ENCODE peak calls at places on chromosomes 11 and 22, in six cellular contexts. One of them, this sample, is unnamed. For H3K4me1, the result is how much of the 10 kb centered on the place peaks cover.

GRCh38 chr11:22115470-22116037 is 77.3 kb upstream of the ANO5 start:
- DNase-seq in fibroblast of lung: no peak
- DNase-seq in mammary epithelial cell: no peak
- DNase-seq in GM23248: no peak
- DNase-seq in neural progenitor cell: no peak
- DNase-seq in MM.1S: no peak
- DNase-seq in this sample: no peak

GRCh38 chr11:121152764-121153163 is 51.7 kb downstream of the TECTA start:
- DNase-seq in neural progenitor cell: no peak
- DNase-seq in fibroblast of lung: no peak
- DNase-seq in mammary epithelial cell: no peak
- DNase-seq in GM23248: no peak
- DNase-seq in MM.1S: no peak
- DNase-seq in this sample: no peak

GRCh38 chr22:50713571-50714056 is 24.4 kb upstream of the ACR start:
- DNase-seq in mammary epithelial cell: no peak
- DNase-seq in neural progenitor cell: no peak
- DNase-seq in GM23248: no peak
- DNase-seq in MM.1S: no peak
- DNase-seq in fibroblast of lung: no peak
- DNase-seq in this sample: no peak

GRCh38 chr11:26632691-26633159 is 60.7 kb upstream of the MUC15 start:
- DNase-seq in neural progenitor cell: no peak
- DNase-seq in mammary epithelial cell: no peak
- DNase-seq in GM23248: no peak
- DNase-seq in fibroblast of lung: no peak
- DNase-seq in MM.1S: no peak
- DNase-seq in this sample: no peak

GRCh38 chr22:35308480-35308945 is 8.8 kb downstream of the TOM1 start:
- DNase-seq in mammary epithelial cell: no peak
- DNase-seq in MM.1S: peak
- DNase-seq in GM23248: no peak
- DNase-seq in neural progenitor cell: no peak
- DNase-seq in fibroblast of lung: no peak
- DNase-seq in this sample: no peak

GRCh38 chr11:87879118-87879517 is 296.1 kb downstream of the RAB38 start:
- DNase-seq in mammary epithelial cell: no peak
- DNase-seq in fibroblast of lung: peak
- DNase-seq in MM.1S: no peak
- DNase-seq in GM23248: peak
- DNase-seq in neural progenitor cell: no peak
- DNase-seq in this sample: no peak

GRCh38 chr11:85627332-85627997 is at the start of gene DLG2:
- DNase-seq in fibroblast of lung: peak
- DNase-seq in neural progenitor cell: peak
- DNase-seq in mammary epithelial cell: peak
- DNase-seq in MM.1S: peak
- DNase-seq in GM23248: peak
- DNase-seq in this sample: peak

GRCh38 chr11:8593935-8594909 is at the start of gene STK33:
- DNase-seq in fibroblast of lung: peak
- DNase-seq in GM23248: peak
- DNase-seq in mammary epithelial cell: no peak
- DNase-seq in MM.1S: peak
- DNase-seq in neural progenitor cell: peak
- DNase-seq in this sample: peak

GRCh38 chr22:39943366-39943765 is 16.8 kb upstream of the TMA7B start:
- DNase-seq in fibroblast of lung: no peak
- DNase-seq in MM.1S: no peak
- DNase-seq in mammary epithelial cell: no peak
- DNase-seq in GM23248: no peak
- DNase-seq in neural progenitor cell: peak
- DNase-seq in this sample: peak

GRCh38 chr22:24585927-24586546 is 6.8 kb downstream of the LRRC75B start:
- DNase-seq in MM.1S: no peak
- DNase-seq in GM23248: no peak
- DNase-seq in fibroblast of lung: no peak
- DNase-seq in neural progenitor cell: no peak
- DNase-seq in mammary epithelial cell: no peak
- DNase-seq in this sample: no peak

GRCh38 chr11:67264886-67265632 is 1.2 kb upstream of the GRK2 start:
- DNase-seq in GM23248: peak
- DNase-seq in fibroblast of lung: no peak
- DNase-seq in neural progenitor cell: no peak
- DNase-seq in mammary epithelial cell: peak
- DNase-seq in MM.1S: no peak
- DNase-seq in this sample: no peak

GRCh38 chr11:24421766-24422165 is 75.1 kb upstream of the LUZP2 start:
- DNase-seq in MM.1S: no peak
- DNase-seq in GM23248: no peak
- DNase-seq in mammary epithelial cell: peak
- DNase-seq in fibroblast of lung: no peak
- DNase-seq in neural progenitor cell: no peak
- DNase-seq in this sample: no peak

GRCh38 chr11:70471254-70471653 is 72.9 kb downstream of the CTTN start:
- DNase-seq in MM.1S: peak
- DNase-seq in mammary epithelial cell: no peak
- DNase-seq in fibroblast of lung: peak
- DNase-seq in neural progenitor cell: peak
- DNase-seq in GM23248: peak
- DNase-seq in this sample: peak

GRCh38 chr11:62141111-62142042 is 17.6 kb downstream of the INCENP start:
- DNase-seq in neural progenitor cell: no peak
- DNase-seq in GM23248: no peak
- DNase-seq in mammary epithelial cell: no peak
- DNase-seq in MM.1S: no peak
- DNase-seq in fibroblast of lung: no peak
- DNase-seq in this sample: no peak

GRCh38 chr11:73053964-73054363 is 88.2 kb downstream of the FCHSD2 start:
- DNase-seq in mammary epithelial cell: no peak
- DNase-seq in fibroblast of lung: peak
- DNase-seq in MM.1S: no peak
- DNase-seq in neural progenitor cell: no peak
- DNase-seq in GM23248: no peak
- DNase-seq in this sample: no peak

GRCh38 chr11:112613051-112613972 is 347.9 kb upstream of the NCAM1 start:
- DNase-seq in fibroblast of lung: no peak
- DNase-seq in MM.1S: no peak
- DNase-seq in neural progenitor cell: no peak
- DNase-seq in GM23248: peak
- DNase-seq in mammary epithelial cell: peak
- DNase-seq in this sample: no peak

GRCh38 chr11:113505541-113506375 is 30.6 kb upstream of the DRD2 start:
- DNase-seq in mammary epithelial cell: peak
- DNase-seq in MM.1S: no peak
- DNase-seq in fibroblast of lung: no peak
- DNase-seq in GM23248: peak
- DNase-seq in neural progenitor cell: peak
- DNase-seq in this sample: no peak

GRCh38 chr11:103798029-103798428 is 238.4 kb upstream of the DDI1 start:
- DNase-seq in GM23248: peak
- DNase-seq in neural progenitor cell: no peak
- DNase-seq in mammary epithelial cell: no peak
- DNase-seq in fibroblast of lung: peak
- DNase-seq in MM.1S: peak
- DNase-seq in this sample: no peak

GRCh38 chr22:28710889-28711285 is 30.7 kb downstream of the CHEK2 start:
- DNase-seq in mammary epithelial cell: no peak
- DNase-seq in neural progenitor cell: no peak
- DNase-seq in GM23248: peak
- DNase-seq in fibroblast of lung: peak
- DNase-seq in MM.1S: no peak
- DNase-seq in this sample: no peak

GRCh38 chr11:12007769-12008737 is at the start of gene DKK3:
- DNase-seq in mammary epithelial cell: peak
- DNase-seq in MM.1S: no peak
- DNase-seq in fibroblast of lung: peak
- DNase-seq in neural progenitor cell: peak
- DNase-seq in GM23248: peak
- DNase-seq in this sample: peak

GRCh38 chr11:68843703-68844312 is 2.1 kb upstream of the CPT1A start:
- DNase-seq in GM23248: no peak
- DNase-seq in neural progenitor cell: peak
- DNase-seq in mammary epithelial cell: peak
- DNase-seq in fibroblast of lung: peak
- DNase-seq in MM.1S: peak
- DNase-seq in this sample: peak

GRCh38 chr11:62732830-62733229 is 4.5 kb downstream of the TTC9C start:
- DNase-seq in GM23248: peak
- DNase-seq in MM.1S: peak
- DNase-seq in fibroblast of lung: peak
- DNase-seq in mammary epithelial cell: peak
- DNase-seq in neural progenitor cell: no peak
- DNase-seq in this sample: peak

GRCh38 chr11:31800398-31801265 is 10.5 kb downstream of the PAX6 start:
- DNase-seq in mammary epithelial cell: no peak
- DNase-seq in fibroblast of lung: no peak
- DNase-seq in MM.1S: no peak
- DNase-seq in neural progenitor cell: peak
- DNase-seq in GM23248: no peak
- DNase-seq in this sample: peak

GRCh38 chr11:31801298-31801702 is 9.8 kb downstream of the PAX6 start:
- DNase-seq in fibroblast of lung: no peak
- DNase-seq in mammary epithelial cell: no peak
- DNase-seq in GM23248: no peak
- DNase-seq in neural progenitor cell: peak
- DNase-seq in MM.1S: no peak
- DNase-seq in this sample: peak

GRCh38 chr11:31799036-31799793 is 11.9 kb downstream of the PAX6 start:
- DNase-seq in GM23248: no peak
- DNase-seq in neural progenitor cell: peak
- DNase-seq in fibroblast of lung: no peak
- DNase-seq in mammary epithelial cell: no peak
- DNase-seq in MM.1S: peak
- DNase-seq in this sample: peak

GRCh38 chr11:31798057-31799035 is 12.8 kb downstream of the PAX6 start:
- DNase-seq in neural progenitor cell: peak
- DNase-seq in fibroblast of lung: no peak
- DNase-seq in GM23248: peak
- DNase-seq in mammary epithelial cell: no peak
- DNase-seq in MM.1S: no peak
- DNase-seq in this sample: peak

DNA sequence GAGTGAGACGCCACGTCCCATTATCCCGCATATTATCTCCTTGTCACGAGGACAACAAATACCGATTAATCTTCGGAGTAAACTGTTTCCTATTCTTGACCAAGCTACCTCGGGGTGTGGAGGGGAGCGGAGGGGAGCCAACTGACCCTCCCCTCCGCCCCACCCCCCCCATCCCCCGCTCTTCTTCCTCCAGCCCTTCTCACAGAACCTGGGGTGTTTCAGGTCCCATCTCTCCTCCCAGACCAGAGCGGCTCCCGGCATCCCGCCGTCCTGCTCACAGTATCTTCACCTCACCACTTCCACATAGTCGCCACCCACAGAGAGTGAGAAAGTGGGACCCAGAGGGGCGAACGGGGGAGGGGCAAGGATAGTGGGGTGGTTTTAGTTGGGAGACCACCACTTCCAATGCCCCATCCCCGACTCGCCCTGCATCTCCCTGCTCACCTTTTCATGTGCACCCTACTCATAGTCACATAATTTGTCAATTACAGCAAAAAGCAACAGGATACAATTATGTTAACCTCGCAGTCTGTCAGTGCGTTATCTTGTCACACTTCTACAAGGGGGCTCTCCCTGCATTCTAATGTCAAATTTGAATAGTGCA is 11.2 kb downstream of the PAX6 start:
- DNase-seq in neural progenitor cell: peak
- DNase-seq in fibroblast of lung: no peak
- DNase-seq in MM.1S: no peak
- DNase-seq in mammary epithelial cell: no peak
- DNase-seq in GM23248: no peak
- DNase-seq in this sample: peak
- TF ChIP-seq EZH2 in neural progenitor cell: no peak
- TF ChIP-seq EZH2 in fibroblast of lung: no peak
- TF ChIP-seq EZH2 in MM.1S: no peak
- TF ChIP-seq EZH2 in mammary epithelial cell: no peak
- TF ChIP-seq EZH2 in GM23248: no peak
- TF ChIP-seq EZH2 in this sample: peak

DNA sequence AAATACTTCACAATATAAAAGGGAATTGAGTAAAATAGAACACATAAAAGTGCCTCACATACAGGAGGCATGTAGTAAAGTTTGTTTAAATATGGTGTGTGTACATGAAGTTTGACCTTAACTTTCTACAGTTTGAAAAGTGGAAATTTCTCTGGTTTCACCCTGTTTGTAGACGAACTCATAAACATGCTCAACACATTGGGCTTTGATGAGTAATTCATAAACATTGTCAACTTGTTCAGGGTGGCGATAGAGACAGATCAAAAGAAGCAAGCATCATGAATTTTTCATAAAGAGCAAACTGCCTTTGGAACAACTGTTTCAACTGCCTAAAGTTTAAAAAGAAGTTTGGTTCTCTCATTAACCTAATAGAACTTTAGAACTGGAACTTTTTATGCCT is 9.1 kb downstream of the SLN start:
- DNase-seq in neural progenitor cell: no peak
- DNase-seq in GM23248: peak
- DNase-seq in MM.1S: no peak
- DNase-seq in mammary epithelial cell: no peak
- DNase-seq in fibroblast of lung: no peak
- DNase-seq in this sample: no peak
- H3K4me1 ChIP-seq in neural progenitor cell: under half
- H3K4me1 ChIP-seq in GM23248: under half
- H3K4me1 ChIP-seq in MM.1S: under half
- H3K4me1 ChIP-seq in mammary epithelial cell: under half
- H3K4me1 ChIP-seq in fibroblast of lung: under half
- H3K4me1 ChIP-seq in this sample: under half

GRCh38 chr11:32434387-32435151 is 770 bp downstream of the WT1 start:
- DNase-seq in mammary epithelial cell: no peak
- DNase-seq in MM.1S: no peak
- DNase-seq in GM23248: no peak
- DNase-seq in fibroblast of lung: no peak
- DNase-seq in neural progenitor cell: peak
- DNase-seq in this sample: peak

GRCh38 chr11:32432565-32433248 is 2.6 kb downstream of the WT1 start:
- DNase-seq in GM23248: no peak
- DNase-seq in MM.1S: no peak
- DNase-seq in fibroblast of lung: no peak
- DNase-seq in mammary epithelial cell: no peak
- DNase-seq in neural progenitor cell: no peak
- DNase-seq in this sample: peak

GRCh38 chr11:32435152-32435480 is 223 bp downstream of the WT1 start:
- DNase-seq in fibroblast of lung: no peak
- DNase-seq in GM23248: no peak
- DNase-seq in neural progenitor cell: no peak
- DNase-seq in mammary epithelial cell: no peak
- DNase-seq in MM.1S: no peak
- DNase-seq in this sample: peak

GRCh38 chr11:32433249-32434115 is 1.9 kb downstream of the WT1 start:
- DNase-seq in GM23248: no peak
- DNase-seq in MM.1S: no peak
- DNase-seq in mammary epithelial cell: no peak
- DNase-seq in fibroblast of lung: no peak
- DNase-seq in neural progenitor cell: peak
- DNase-seq in this sample: peak

GRCh38 chr11:32434116-32434386 is 1.3 kb downstream of the WT1 start:
- DNase-seq in GM23248: no peak
- DNase-seq in neural progenitor cell: no peak
- DNase-seq in fibroblast of lung: no peak
- DNase-seq in mammary epithelial cell: no peak
- DNase-seq in MM.1S: no peak
- DNase-seq in this sample: no peak
- TF ChIP-seq EZH2 in GM23248: peak
- TF ChIP-seq EZH2 in neural progenitor cell: no peak
- TF ChIP-seq EZH2 in fibroblast of lung: peak
- TF ChIP-seq EZH2 in mammary epithelial cell: no peak
- TF ChIP-seq EZH2 in MM.1S: no peak
- TF ChIP-seq EZH2 in this sample: no peak

GRCh38 chr22:19478086-19478392 is 954 bp downstream of the UFD1 start:
- DNase-seq in mammary epithelial cell: no peak
- DNase-seq in GM23248: peak
- DNase-seq in MM.1S: no peak
- DNase-seq in fibroblast of lung: no peak
- DNase-seq in neural progenitor cell: no peak
- DNase-seq in this sample: no peak
- H3K4me1 ChIP-seq in mammary epithelial cell: under half
- H3K4me1 ChIP-seq in GM23248: under half
- H3K4me1 ChIP-seq in MM.1S: under half
- H3K4me1 ChIP-seq in fibroblast of lung: under half
- H3K4me1 ChIP-seq in neural progenitor cell: under half
- H3K4me1 ChIP-seq in this sample: under half